ENCODE peak calls at places on chromosomes 1 and 21, in ten cellular contexts. J is transverse colon, D is ascending aorta, C is heart left ventricle, S is IMR-90, G is heart right ventricle, P is SJSA1, F is dorsolateral prefrontal cortex, W is ovary, Y is right cardiac atrium. Q is an unnamed sample.

GRCh38 chr1:45929257-45929687 is 125.9 kb downstream of the MAST2 start:
- DNase-seq in J (no peak), D (no peak), C (no peak), S (peak; percentile 96), G (no peak), P (peak; percentile 78), F (no peak), W (no peak), Y (no peak), Q (no peak)

GRCh38 chr1:85015826-85016225 is 18.9 kb upstream of the MCOLN2 start:
- DNase-seq in J (no peak), D (no peak), C (no peak), S (no peak), G (no peak), P (no peak), F (no peak), W (no peak), Y (no peak), Q (no peak)

GRCh38 chr1:217717959-217718358 is 86.8 kb downstream of the SPATA17 start:
- DNase-seq in J (no peak), D (no peak), C (no peak), S (no peak), G (no peak), P (no peak), F (no peak), W (no peak), Y (no peak), Q (no peak)

GRCh38 chr1:117060441-117061317 is 553 bp downstream of the TTF2 start:
- DNase-seq in J (peak; percentile 34), D (peak; percentile 65), C (no peak), S (peak; percentile 34), G (no peak), P (no peak), F (peak; percentile 43), W (no peak), Y (no peak), Q (peak; percentile 61)

GRCh38 chr1:20486457-20487235 is 636 bp upstream of the CAMK2N1 start:
- DNase-seq in J (peak; percentile 91), D (peak; percentile 75), C (peak; percentile 82), S (peak; percentile 61), G (peak; percentile 79), P (peak; percentile 67), F (peak; percentile 86), W (peak; percentile 91), Y (peak; percentile 90), Q (peak; percentile 90)

GRCh38 chr21:38440746-38441145 is 57.5 kb downstream of the ERG start:
- DNase-seq in J (no peak), D (no peak), C (no peak), S (peak; percentile 80), G (no peak), P (peak; percentile 96), F (no peak), W (no peak), Y (no peak), Q (no peak)

GRCh38 chr1:221284028-221284427 is 404.8 kb downstream of the HLX start:
- DNase-seq in J (no peak), D (no peak), C (no peak), S (peak; percentile 85), G (no peak), P (peak; percentile 55), F (no peak), W (no peak), Y (no peak), Q (no peak)

GRCh38 chr1:74011736-74012135 is 186.2 kb downstream of the LRRIQ3 start:
- DNase-seq in J (no peak), D (no peak), C (no peak), S (no peak), G (no peak), P (no peak), F (no peak), W (no peak), Y (no peak), Q (no peak)

DNA sequence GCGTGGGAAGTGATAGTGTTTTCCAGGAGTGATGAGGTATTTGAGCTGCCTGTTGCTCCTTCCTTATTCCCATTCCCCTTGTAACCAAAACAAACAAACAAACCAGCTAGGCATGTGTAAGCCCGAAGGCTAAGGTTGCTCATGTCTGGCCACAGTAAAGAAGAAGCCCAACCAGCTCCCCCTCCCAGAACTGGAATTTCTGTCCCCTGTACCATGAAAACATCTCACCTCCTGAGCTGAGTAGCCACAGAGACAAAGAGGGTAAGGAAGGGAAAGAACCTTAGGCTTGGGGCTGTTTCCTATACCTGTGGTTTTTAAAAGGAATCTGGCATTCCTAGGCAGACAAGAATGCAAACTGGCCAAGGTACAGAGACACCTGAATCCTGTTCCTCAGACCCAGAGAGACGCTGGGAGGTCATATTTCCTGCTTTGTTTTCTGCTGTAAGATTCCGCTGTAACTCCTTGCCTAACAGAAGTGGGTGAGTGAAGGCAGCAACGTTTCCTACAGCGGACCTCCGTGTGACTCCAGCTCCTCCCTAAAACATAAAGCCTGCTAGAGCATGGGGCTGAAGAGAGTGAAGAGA is 41.7 kb upstream of the RAB4A start:
- DNase-seq in J (no peak), D (no peak), C (no peak), S (no peak), G (no peak), P (peak; percentile 47), F (no peak), W (no peak), Y (no peak), Q (no peak)
- H3K4me3 ChIP-seq in J (no peak overlapping the region), D (no peak overlapping the region), C (no peak overlapping the region), S (no peak overlapping the region), G (no peak overlapping the region), P (no peak overlapping the region), F (peak overlapping the region; percentile 46), W (no peak overlapping the region), Y (no peak overlapping the region), Q (no peak overlapping the region)

GRCh38 chr1:43980255-43981134 is 1.5 kb downstream of the B4GALT2 start:
- DNase-seq in J (no peak), D (no peak), C (no peak), S (peak; percentile 56), G (no peak), P (no peak), F (no peak), W (no peak), Y (no peak), Q (peak; percentile 44)
- H3K27ac ChIP-seq in J (peak overlapping the region; percentile 83), D (peak overlapping the region; percentile 15), C (no peak overlapping the region), S (peak overlapping the region; percentile 86), G (peak overlapping the region; percentile 68), P (peak overlapping the region; percentile 65), F (peak overlapping the region; percentile 83), W (peak overlapping the region; percentile 64), Y (no peak overlapping the region), Q (peak overlapping the region; percentile 53)

GRCh38 chr1:25907473-25908058 is 1.3 kb upstream of the STMN1 start:
- DNase-seq in J (no peak), D (no peak), C (no peak), S (no peak), G (no peak), P (no peak), F (peak; percentile 22), W (no peak), Y (no peak), Q (no peak)

GRCh38 chr1:25904942-25905679 is 1.1 kb downstream of the STMN1 start:
- DNase-seq in J (peak; percentile 95), D (peak; percentile 97), C (peak; percentile 94), S (peak; percentile 88), G (peak; percentile 95), P (peak; percentile 84), F (peak; percentile 97), W (peak; percentile 98), Y (peak; percentile 98), Q (peak; percentile 98)

GRCh38 chr1:25909062-25909461 is 2.8 kb upstream of the STMN1 start:
- DNase-seq in J (no peak), D (no peak), C (no peak), S (no peak), G (no peak), P (no peak), F (peak; percentile 59), W (no peak), Y (no peak), Q (no peak)

GRCh38 chr1:25905680-25906643 is at the start of gene STMN1:
- DNase-seq in J (peak; percentile 92), D (peak; percentile 94), C (peak; percentile 93), S (peak; percentile 89), G (peak; percentile 89), P (peak; percentile 77), F (peak; percentile 96), W (peak; percentile 96), Y (peak; percentile 96), Q (peak; percentile 93)

DNA sequence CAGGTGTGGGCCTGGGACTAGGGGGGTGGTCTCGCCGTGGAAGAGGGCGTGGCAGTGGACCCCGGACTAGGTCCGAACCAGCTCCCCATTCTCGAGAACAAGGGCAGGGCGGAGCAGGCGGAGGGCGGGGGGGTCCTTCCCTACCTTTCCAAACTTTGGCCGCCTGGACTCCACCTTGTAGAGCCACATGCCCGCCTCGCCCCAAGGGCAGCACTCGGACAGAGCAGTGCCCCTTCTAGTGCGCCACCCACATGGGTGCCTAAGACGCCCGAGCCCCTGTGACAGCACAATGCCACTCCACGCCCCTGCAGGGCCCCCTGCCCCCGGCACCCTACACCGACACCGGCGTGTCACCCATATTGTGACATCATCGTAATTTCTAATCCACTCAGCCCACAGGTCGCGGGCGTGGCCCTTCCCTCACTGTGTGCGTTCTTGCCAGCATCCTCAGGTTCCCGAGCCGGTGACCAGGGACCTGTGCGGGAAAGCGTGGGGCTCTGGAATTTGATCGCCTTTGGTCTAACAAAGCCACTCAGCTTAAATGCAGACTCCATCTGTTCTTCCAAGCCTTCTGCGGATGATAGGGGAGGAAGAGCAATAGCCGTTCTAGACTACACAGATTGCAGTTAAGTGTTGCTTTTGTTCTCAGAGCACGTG is 553 bp upstream of the STMN1 start:
- DNase-seq in J (peak; percentile 32), D (peak; percentile 73), C (no peak), S (no peak), G (no peak), P (no peak), F (peak; percentile 45), W (no peak), Y (peak; percentile 62), Q (peak; percentile 48)
- H3K4me3 ChIP-seq in J (peak overlapping the region; percentile 82), D (peak overlapping the region; percentile 74), C (peak overlapping the region; percentile 66), S (peak overlapping the region; percentile 50), G (peak overlapping the region; percentile 65), P (peak overlapping the region; percentile 91), F (peak overlapping the region; percentile 93), W (peak overlapping the region; percentile 79), Y (peak overlapping the region; percentile 73), Q (peak overlapping the region; percentile 67)

GRCh38 chr1:153387785-153388184 is 3.1 kb downstream of the S100A8 start:
- DNase-seq in J (no peak), D (no peak), C (no peak), S (no peak), G (no peak), P (no peak), F (no peak), W (no peak), Y (no peak), Q (no peak)

GRCh38 chr1:153384996-153385580 is 5.8 kb downstream of the S100A8 start:
- DNase-seq in J (no peak), D (no peak), C (no peak), S (no peak), G (no peak), P (no peak), F (no peak), W (no peak), Y (no peak), Q (peak; percentile 15)

GRCh38 chr1:153389394-153389793 is 1.5 kb downstream of the S100A8 start:
- DNase-seq in J (no peak), D (no peak), C (no peak), S (no peak), G (no peak), P (no peak), F (no peak), W (no peak), Y (no peak), Q (no peak)

GRCh38 chr1:153387001-153387400 is 3.9 kb downstream of the S100A8 start:
- DNase-seq in J (no peak), D (no peak), C (no peak), S (no peak), G (no peak), P (no peak), F (no peak), W (no peak), Y (no peak), Q (no peak)

DNA sequence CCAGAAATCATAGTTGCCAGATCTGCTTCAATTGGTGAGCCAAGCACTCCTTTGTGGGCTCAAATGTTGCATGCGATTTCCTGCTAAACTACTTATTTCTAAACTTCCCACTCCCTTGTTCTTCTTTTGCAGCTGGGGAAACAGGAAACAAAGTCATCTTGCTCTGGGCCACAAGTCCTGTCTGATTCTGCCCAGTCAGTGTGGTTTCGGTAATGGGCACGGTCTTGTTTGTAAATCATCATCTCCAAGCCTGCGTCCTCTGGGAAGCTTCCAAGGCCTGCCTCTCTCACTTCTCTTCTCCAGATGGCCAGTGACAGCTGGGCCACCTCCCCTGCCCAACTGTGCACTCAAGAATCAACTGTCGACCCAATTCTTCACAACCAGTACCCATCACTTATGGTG is 4.4 kb downstream of the S100A8 start:
- DNase-seq in J (peak; percentile 30), D (peak; percentile 70), C (peak; percentile 47), S (no peak), G (peak; percentile 27), P (no peak), F (peak; percentile 36), W (no peak), Y (peak; percentile 69), Q (peak; percentile 19)
- H3K27ac ChIP-seq in J (no peak overlapping the region), D (no peak overlapping the region), C (peak overlapping the region; percentile 86), S (no peak overlapping the region), G (no peak overlapping the region), P (no peak overlapping the region), F (no peak overlapping the region), W (no peak overlapping the region), Y (no peak overlapping the region), Q (no peak overlapping the region)

Q was measured in colonic mucosa.